ENCODE peak calls at places on chromosomes 4 and X, in six cellular contexts. T is IMR-90, V is fibroblast of lung, Y is HFF-Myc, N is HCT116, P is tibial artery. K is an unnamed sample.

GRCh38 chr4:185384877-185385465 is 10.8 kb downstream of the LRP2BP start:
- DNase-seq in T (no peak), N (no peak), V (no peak), P (no peak), Y (no peak), K (no peak)

GRCh38 chr4:119314356-119314755 is 7.6 kb downstream of the FABP2 start:
- DNase-seq in T (peak), P (no peak), V (peak), N (no peak), Y (no peak), K (no peak)

GRCh38 chr4:55554453-55555030 is 7.8 kb upstream of the CLOCK start:
- DNase-seq in N (peak), Y (no peak), P (no peak), T (peak), V (peak), K (no peak)

GRCh38 chr4:67546971-67547370 is 1.7 kb upstream of the CENPC start:
- DNase-seq in P (no peak), V (no peak), Y (no peak), T (no peak), N (no peak), K (no peak)

GRCh38 chr4:169079942-169080827 is 70.1 kb upstream of the CBR4 start:
- DNase-seq in T (peak), N (no peak), Y (no peak), V (peak), P (peak), K (no peak)

GRCh38 chrX:150848914-150849365 is 49.5 kb downstream of the CD99L2 start:
- DNase-seq in T (no peak), Y (no peak), V (no peak), P (no peak), N (no peak), K (no peak)

GRCh38 chr4:131459430-131460101 is 1689.5 kb upstream of the PCDH10 start:
- DNase-seq in V (no peak), T (no peak), P (no peak), Y (no peak), N (no peak), K (no peak)

GRCh38 chr4:78616046-78616498 is 64.5 kb downstream of the ANXA3 start:
- DNase-seq in T (peak), V (peak), Y (no peak), N (no peak), P (no peak), K (no peak)

GRCh38 chr4:143375326-143376073 is 38.8 kb downstream of the GAB1 start:
- DNase-seq in T (no peak), P (no peak), Y (no peak), V (peak), N (peak), K (no peak)

GRCh38 chr4:174749091-174749490 is 80.0 kb downstream of the GLRA3 start:
- DNase-seq in P (no peak), T (no peak), Y (no peak), N (no peak), V (peak), K (no peak)

GRCh38 chr4:56619160-56619559 is 61.9 kb downstream of the HOPX start:
- DNase-seq in V (peak), N (no peak), T (peak), P (no peak), Y (no peak), K (no peak)
- TF ChIP-seq CTCF in V (peak), N (peak), T (peak), P (no peak), Y (no peak), K (no peak)

GRCh38 chrX:16882702-16883486 is 12.7 kb upstream of the RBBP7 start:
- DNase-seq in N (peak), P (peak), T (peak), V (peak), Y (peak), K (no peak)

GRCh38 chrX:16876696-16877095 is 6.5 kb upstream of the RBBP7 start:
- DNase-seq in Y (no peak), V (no peak), P (no peak), N (no peak), T (no peak), K (no peak)

GRCh38 chrX:16883487-16883804 is 13.3 kb upstream of the RBBP7 start:
- DNase-seq in P (no peak), T (no peak), N (no peak), V (no peak), Y (no peak), K (no peak)

GRCh38 chrX:16885628-16886027 is 15.5 kb upstream of the RBBP7 start:
- DNase-seq in N (no peak), T (no peak), Y (no peak), P (no peak), V (no peak), K (no peak)

DNA sequence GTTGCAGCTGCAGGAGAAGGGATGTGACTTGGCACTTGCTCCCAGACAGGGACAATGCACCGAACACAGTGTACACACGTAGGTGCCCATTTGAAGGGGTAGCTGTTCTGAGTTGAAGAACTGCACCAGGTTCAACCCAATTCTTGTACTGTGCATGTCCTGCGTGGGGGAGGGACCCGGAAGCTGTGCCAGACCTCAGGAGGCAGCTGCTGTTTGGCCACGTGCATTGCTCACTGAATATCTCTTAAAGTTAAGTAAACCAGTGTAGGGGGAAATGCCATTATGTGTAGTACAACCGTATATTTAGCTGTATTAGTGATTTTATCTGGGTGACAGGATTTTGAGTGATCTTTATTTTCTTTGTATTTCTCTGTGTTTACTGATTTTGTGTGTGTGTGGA is 12.0 kb upstream of the RBBP7 start:
- DNase-seq in N (no peak), T (peak), Y (no peak), P (peak), V (peak), K (no peak)
- H3K4me3 ChIP-seq in N (peak), T (no peak), Y (peak), P (peak), V (peak), K (no peak)

DNA sequence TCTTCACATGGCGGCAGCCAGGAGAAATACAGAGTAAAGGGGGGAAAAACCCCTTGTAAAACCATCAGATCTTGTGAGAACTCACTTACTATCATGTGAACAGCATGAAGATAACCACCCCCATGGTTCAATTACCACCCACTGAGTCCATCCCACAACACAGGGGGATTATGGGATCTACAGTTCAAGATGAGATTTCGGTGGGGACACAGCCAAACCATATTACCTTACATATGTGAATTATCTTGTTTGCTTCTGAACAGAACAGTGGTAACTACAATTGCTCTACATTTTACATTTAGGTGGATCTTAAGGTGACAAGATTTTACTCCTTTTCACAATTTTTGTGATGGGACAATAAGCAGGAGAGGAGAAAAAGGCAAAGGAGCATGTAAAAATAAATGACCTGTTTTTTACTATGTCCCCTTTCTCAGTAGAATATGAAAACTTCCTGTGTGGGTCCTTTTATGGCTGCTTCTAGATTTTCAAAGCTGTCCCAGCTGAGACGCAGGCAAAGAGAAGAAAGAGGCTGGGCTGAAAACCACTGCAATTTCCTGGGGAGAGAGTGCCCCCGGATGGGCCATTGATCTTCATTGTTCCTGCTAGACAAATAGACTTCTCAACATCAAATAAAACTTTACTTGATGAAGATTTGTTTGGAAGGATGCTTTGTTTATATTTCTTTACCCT is 45.9 kb upstream of the PGM2 start:
- DNase-seq in Y (no peak), P (no peak), T (no peak), N (no peak), V (peak), K (no peak)
- TF ChIP-seq CTCF in Y (no peak), P (no peak), T (no peak), N (no peak), V (no peak), K (peak)

GRCh38 chr4:74794341-74794801 is at the start of gene BTC:
- DNase-seq in Y (no peak), V (peak), T (no peak), N (peak), P (peak), K (no peak)
- H3K4me3 ChIP-seq in Y (peak), V (peak), T (peak), N (peak), P (peak), K (no peak)

GRCh38 chr4:13966241-13967195 is 339.0 kb upstream of the BOD1L1 start:
- DNase-seq in P (no peak), V (peak), T (peak), N (no peak), Y (peak), K (no peak)
- TF ChIP-seq CTCF in P (no peak), V (no peak), T (peak), N (no peak), Y (no peak), K (no peak)

K was measured in GM12864.